ENCODE peak calls at places on chromosome 19, in ten cellular contexts. D is IMR-90, T is progenitor cell of endocrine pancreas, J is omental fat pad, I is uterus, R is tibial artery, L is cardiac muscle cell, P is Peyer's patch, Y is transverse colon, N is SK-N-SH. E is an unnamed sample.

GRCh38 chr19:17236414-17236716 is 9.4 kb downstream of the NR2F6 start:
- DNase-seq in P (peak), N (no peak), L (no peak), J (no peak), T (no peak), Y (peak), I (no peak), D (no peak), R (no peak), E (no peak)

GRCh38 chr19:40610396-40611064 is 9.4 kb downstream of the LTBP4 start:
- DNase-seq in Y (peak), N (peak), I (no peak), P (peak), R (peak), J (no peak), T (no peak), D (no peak), L (no peak), E (no peak)

GRCh38 chr19:10001899-10002298 is 8.4 kb downstream of the COL5A3 start:
- DNase-seq in R (no peak), D (no peak), T (no peak), P (peak), J (no peak), N (no peak), L (no peak), Y (peak), I (no peak), E (peak)

GRCh38 chr19:39405930-39406655 is 554 bp upstream of the ZFP36 start:
- DNase-seq in D (no peak), T (no peak), Y (peak), I (no peak), N (no peak), R (peak), P (no peak), L (no peak), J (no peak), E (no peak)

GRCh38 chr19:996051-996838 is 4.0 kb upstream of the GRIN3B start:
- DNase-seq in N (peak), L (no peak), P (no peak), Y (peak), I (no peak), R (no peak), D (peak), T (no peak), J (no peak), E (peak)

GRCh38 chr19:3785938-3786824 is at the start of gene MATK:
- DNase-seq in Y (no peak), J (no peak), P (no peak), I (no peak), R (no peak), L (no peak), N (peak), D (no peak), T (no peak), E (no peak)

GRCh38 chr19:19224150-19224851 is 12.5 kb downstream of the NCAN start:
- DNase-seq in P (no peak), R (no peak), T (no peak), J (no peak), I (no peak), N (peak), L (no peak), D (no peak), Y (no peak), E (no peak)

GRCh38 chr19:18364826-18365528 is 21.0 kb upstream of the GDF15 start:
- DNase-seq in J (no peak), I (peak), L (peak), P (peak), R (peak), T (no peak), N (peak), D (peak), Y (peak), E (no peak)

GRCh38 chr19:41364546-41365391 is 820 bp upstream of the B9D2 start:
- DNase-seq in Y (no peak), N (peak), L (no peak), R (no peak), P (no peak), I (no peak), J (no peak), T (no peak), D (peak), E (no peak)

GRCh38 chr19:53823380-53824120 is 564 bp downstream of the NLRP12 start:
- DNase-seq in T (no peak), D (no peak), Y (no peak), L (no peak), R (no peak), P (no peak), I (no peak), J (no peak), N (no peak), E (no peak)

GRCh38 chr19:46785054-46785979 is 3.1 kb downstream of the SLC1A5 start:
- DNase-seq in Y (no peak), I (no peak), D (peak), R (no peak), N (no peak), L (no peak), J (no peak), T (no peak), P (no peak), E (no peak)

GRCh38 chr19:15683411-15683810 is 10.5 kb downstream of the CYP4F12 start:
- DNase-seq in T (no peak), I (no peak), D (no peak), R (no peak), L (no peak), J (no peak), Y (no peak), P (no peak), N (no peak), E (no peak)

GRCh38 chr19:21694171-21694906 is 73.0 kb downstream of the ZNF100 start:
- DNase-seq in P (no peak), N (no peak), Y (no peak), L (no peak), I (peak), T (no peak), D (no peak), R (no peak), J (no peak), E (no peak)

GRCh38 chr19:16637535-16637934 is 9.5 kb upstream of the MED26 start:
- DNase-seq in R (no peak), T (no peak), J (no peak), N (no peak), Y (no peak), L (no peak), D (peak), P (no peak), I (no peak), E (no peak)

GRCh38 chr19:10191347-10191746 is 3.4 kb downstream of the DNMT1 start:
- DNase-seq in P (no peak), T (no peak), D (peak), N (no peak), L (no peak), Y (no peak), J (no peak), I (peak), R (peak), E (no peak)

GRCh38 chr19:33159893-33160292 is 28.0 kb downstream of the WDR88 start:
- DNase-seq in R (no peak), D (no peak), Y (no peak), I (no peak), T (no peak), N (no peak), P (no peak), J (no peak), L (no peak), E (no peak)

GRCh38 chr19:33348301-33349010 is 25.1 kb upstream of the CEBPG start:
- DNase-seq in I (no peak), D (no peak), L (no peak), T (no peak), Y (no peak), R (peak), N (peak), J (no peak), P (no peak), E (no peak)

GRCh38 chr19:29569038-29569911 is 36.8 kb upstream of the POP4 start:
- DNase-seq in D (no peak), T (no peak), P (no peak), J (no peak), L (no peak), Y (no peak), I (no peak), N (no peak), R (no peak), E (no peak)

GRCh38 chr19:15748239-15748638 is 10.5 kb downstream of the OR10H3 start:
- DNase-seq in Y (no peak), I (no peak), D (no peak), T (no peak), N (no peak), R (no peak), P (no peak), J (no peak), L (no peak), E (no peak)

GRCh38 chr19:20912973-20913372 is 10.1 kb upstream of the ZNF85 start:
- DNase-seq in D (no peak), P (no peak), J (no peak), L (no peak), T (no peak), R (no peak), N (no peak), I (no peak), Y (no peak), E (no peak)

GRCh38 chr19:14843587-14843986 is 5.1 kb downstream of the OR7A10 start:
- DNase-seq in N (no peak), D (no peak), I (no peak), P (no peak), J (no peak), Y (no peak), T (no peak), R (no peak), L (no peak), E (no peak)

GRCh38 chr19:53537523-53538377 is at the start of gene ZNF331:
- DNase-seq in L (peak), N (peak), Y (peak), I (peak), T (peak), R (peak), P (peak), J (peak), D (peak), E (peak)

GRCh38 chr19:33212773-33213172 is 12.9 kb downstream of the SLC7A10 start:
- DNase-seq in I (no peak), P (no peak), J (no peak), Y (no peak), N (peak), L (no peak), R (no peak), T (no peak), D (no peak), E (no peak)

GRCh38 chr19:45213031-45213430 is 32.2 kb downstream of the EXOC3L2 start:
- DNase-seq in D (no peak), N (peak), L (no peak), J (no peak), Y (no peak), R (no peak), T (no peak), I (no peak), P (no peak), E (no peak)

GRCh38 chr19:37313335-37313627 is 57.6 kb upstream of the ZNF527 start:
- DNase-seq in P (no peak), T (no peak), J (no peak), R (no peak), Y (no peak), D (no peak), I (no peak), L (no peak), N (no peak), E (no peak)

GRCh38 chr19:37317403-37318209 is 53.3 kb upstream of the ZNF527 start:
- DNase-seq in L (peak), D (peak), Y (peak), T (peak), J (peak), R (peak), I (peak), N (peak), P (peak), E (peak)
- TF ChIP-seq CTCF in L (peak), D (peak), Y (peak), T (peak), J (no peak), R (peak), I (peak), N (peak), P (peak), E (no peak)

GRCh38 chr19:2337329-2337707 is 8.8 kb downstream of the SPPL2B start:
- DNase-seq in T (no peak), P (no peak), I (peak), L (peak), D (peak), J (no peak), R (no peak), N (peak), Y (no peak), E (peak)
- TF ChIP-seq CTCF in T (peak), P (no peak), I (no peak), L (peak), D (peak), J (no peak), R (no peak), N (no peak), Y (peak), E (peak)

GRCh38 chr19:48807590-48808308 is 3.1 kb downstream of the BCAT2 start:
- DNase-seq in T (no peak), P (peak), Y (peak), R (no peak), I (no peak), J (no peak), L (no peak), D (no peak), N (peak), E (peak)
- TF ChIP-seq CTCF in T (no peak), P (no peak), Y (no peak), R (no peak), I (no peak), J (no peak), L (no peak), D (no peak), N (no peak), E (no peak)

DNA sequence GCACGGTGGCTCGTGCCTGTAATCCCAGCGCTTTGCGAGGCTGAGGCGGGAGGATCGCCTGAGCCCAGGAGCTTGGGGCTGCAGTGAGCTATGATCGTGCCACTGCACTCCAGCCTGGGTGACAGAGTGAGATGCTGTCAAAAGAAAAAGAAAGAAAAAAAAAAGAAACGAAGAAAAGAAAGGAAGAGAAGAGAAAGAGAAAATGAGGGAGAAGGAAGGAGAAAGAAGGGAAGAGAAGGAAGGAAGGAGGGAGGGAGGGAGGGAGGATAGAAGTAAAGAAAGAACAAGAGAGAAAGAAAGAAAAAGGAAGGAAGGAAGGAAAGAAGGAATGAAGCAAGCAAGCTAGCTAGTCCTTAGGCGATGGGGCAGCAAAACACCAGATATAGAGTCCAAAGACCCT is 14.1 kb downstream of the PTPRS start:
- DNase-seq in P (no peak), J (no peak), Y (no peak), D (no peak), I (no peak), L (no peak), R (no peak), N (no peak), T (no peak), E (no peak)
- TF ChIP-seq CTCF in P (no peak), J (no peak), Y (no peak), D (no peak), I (no peak), L (no peak), R (no peak), N (no peak), T (no peak), E (no peak)